ENCODE peak calls at places on chromosome 15, in five cellular contexts. D is fibroblast of lung, I is vagina, F is tibial artery, E is GM10248. R is an unnamed sample.

GRCh38 chr15:39411102-39411989 is 169.5 kb upstream of the THBS1 start:
- DNase-seq in D (no peak), I (no peak), F (no peak), E (peak; percentile 34), R (no peak)

GRCh38 chr15:67554580-67554979 is 12.1 kb downstream of the MAP2K5 start:
- DNase-seq in D (no peak), I (no peak), F (no peak), E (no peak), R (no peak)

GRCh38 chr15:59999558-60000112 is 4.5 kb upstream of the FOXB1 start:
- DNase-seq in D (no peak), I (no peak), F (no peak), E (peak; percentile 10), R (no peak)

GRCh38 chr15:92817339-92817886 is 82.7 kb upstream of the CHD2 start:
- DNase-seq in D (no peak), I (no peak), F (no peak), E (no peak), R (no peak)

GRCh38 chr15:76904461-76905012 is 603 bp downstream of the SCAPER start:
- DNase-seq in D (no peak), I (no peak), F (no peak), E (peak; percentile 27), R (peak; percentile 22)

GRCh38 chr15:38745611-38746010 is 181.0 kb upstream of the RASGRP1 start:
- DNase-seq in D (no peak), I (no peak), F (no peak), E (no peak), R (no peak)

GRCh38 chr15:97129684-97130083 is 799.2 kb downstream of the NR2F2 start:
- DNase-seq in D (no peak), I (no peak), F (no peak), E (no peak), R (no peak)

GRCh38 chr15:82958638-82959037 is 6.1 kb upstream of the HOMER2 start:
- DNase-seq in D (no peak), I (no peak), F (no peak), E (no peak), R (no peak)

GRCh38 chr15:81117136-81117535 is 16.9 kb upstream of the CFAP161 start:
- DNase-seq in D (peak; percentile 59), I (no peak), F (no peak), E (no peak), R (no peak)

DNA sequence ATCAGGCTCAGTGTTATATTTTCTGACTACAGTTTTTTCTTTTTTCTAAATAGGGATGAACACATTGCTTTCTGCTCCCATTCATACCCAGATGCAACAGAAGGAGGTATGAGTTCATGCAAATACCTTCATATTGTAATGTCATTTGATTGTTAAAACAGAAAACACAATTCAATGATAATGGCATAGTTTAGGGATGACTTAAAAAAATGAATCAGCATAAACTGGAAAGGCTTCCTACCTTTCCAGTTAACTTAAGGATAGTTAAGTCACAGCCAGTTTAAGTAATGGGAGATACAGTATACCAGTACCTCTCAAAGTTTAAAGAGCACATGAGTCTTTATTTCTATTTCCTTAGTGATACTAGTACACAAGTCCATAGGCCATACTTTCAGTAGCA is 24.9 kb downstream of the KNL1 start:
- DNase-seq in D (no peak), I (no peak), F (no peak), E (no peak), R (no peak)
- TF ChIP-seq CTCF in D (no peak), I (no peak), F (no peak), E (no peak), R (no peak)

GRCh38 chr15:69213786-69214185 is 53.4 kb downstream of the GLCE start:
- DNase-seq in D (no peak), I (no peak), F (no peak), E (no peak), R (no peak)
- TF ChIP-seq CTCF in D (peak; percentile 22), I (no peak), F (no peak), E (no peak), R (peak; percentile 38)

GRCh38 chr15:61197187-61197586 is 31.9 kb downstream of the RORA start:
- DNase-seq in D (no peak), I (no peak), F (no peak), E (no peak), R (no peak)
- TF ChIP-seq CTCF in D (no peak), I (no peak), F (no peak), E (no peak), R (no peak)

GRCh38 chr15:58484794-58485600 is 53.2 kb downstream of the LIPC start:
- DNase-seq in D (no peak), I (no peak), F (no peak), E (no peak), R (no peak)
- TF ChIP-seq CTCF in D (no peak), I (no peak), F (no peak), E (no peak), R (no peak)